ENCODE peak calls at places on chromosomes 2 and 18, in eight cellular contexts. I is endodermal cell, X is astrocyte, S is DND-41, Q is right lobe of liver, R is fibroblast of lung, D is cardiac fibroblast, G is SK-N-SH. O is an unnamed sample.

GRCh38 chr2:144942516-144943256 is 422.8 kb upstream of the ZEB2 start:
- DNase-seq in I (no peak), X (peak), S (no peak), Q (no peak), R (peak), D (peak), G (no peak), O (no peak)

GRCh38 chr2:88003074-88003755 is 13.1 kb downstream of the RNU2-63P start:
- DNase-seq in I (peak), X (peak), S (no peak), Q (no peak), R (peak), D (no peak), G (no peak), O (no peak)

GRCh38 chr18:44816449-44816848 is 135.8 kb downstream of the SETBP1 start:
- DNase-seq in I (no peak), X (no peak), S (no peak), Q (no peak), R (no peak), D (no peak), G (no peak), O (no peak)

GRCh38 chr2:201828235-201828634 is 21.9 kb downstream of the CDK15 start:
- DNase-seq in I (no peak), X (no peak), S (no peak), Q (no peak), R (no peak), D (no peak), G (no peak), O (no peak)

GRCh38 chr2:128797533-128797932 is 478.9 kb upstream of the HS6ST1 start:
- DNase-seq in I (peak), X (no peak), S (no peak), Q (no peak), R (no peak), D (no peak), G (no peak), O (no peak)

GRCh38 chr2:143901185-143901842 is 618.6 kb downstream of the ZEB2 start:
- DNase-seq in I (no peak), X (peak), S (no peak), Q (no peak), R (peak), D (peak), G (no peak), O (peak)

GRCh38 chr2:111139637-111140317 is 19.1 kb downstream of the BCL2L11 start:
- DNase-seq in I (no peak), X (no peak), S (no peak), Q (no peak), R (no peak), D (no peak), G (no peak), O (no peak)

GRCh38 chr18:51668632-51669031 is 471.2 kb upstream of the MEX3C start:
- DNase-seq in I (no peak), X (no peak), S (no peak), Q (no peak), R (no peak), D (no peak), G (no peak), O (no peak)

GRCh38 chr2:42827647-42828486 is 35.5 kb upstream of the HAAO start:
- DNase-seq in I (peak), X (peak), S (peak), Q (peak), R (peak), D (peak), G (peak), O (peak)

GRCh38 chr2:236400046-236400574 is 135.9 kb upstream of the ASB18 start:
- DNase-seq in I (no peak), X (no peak), S (no peak), Q (no peak), R (no peak), D (no peak), G (no peak), O (no peak)

GRCh38 chr2:95185197-95185596 is 19.6 kb downstream of the ZNF2 start:
- DNase-seq in I (no peak), X (no peak), S (no peak), Q (no peak), R (no peak), D (no peak), G (no peak), O (no peak)

GRCh38 chr2:109381327-109381820 is 232.4 kb downstream of the SEPTIN10 start:
- DNase-seq in I (peak), X (no peak), S (no peak), Q (no peak), R (no peak), D (no peak), G (no peak), O (no peak)

GRCh38 chr2:47471429-47472116 is 68.6 kb downstream of the MSH2 start:
- DNase-seq in I (no peak), X (no peak), S (no peak), Q (no peak), R (no peak), D (no peak), G (no peak), O (no peak)

GRCh38 chr2:28492276-28492675 is 3.6 kb upstream of the PLB1 start:
- DNase-seq in I (no peak), X (no peak), S (no peak), Q (no peak), R (no peak), D (no peak), G (no peak), O (no peak)

GRCh38 chr2:178324072-178324471 is 126.9 kb downstream of the PRKRA start:
- DNase-seq in I (no peak), X (no peak), S (no peak), Q (peak), R (no peak), D (peak), G (no peak), O (no peak)

GRCh38 chr2:234121999-234122398 is 71.5 kb downstream of the SPP2 start:
- DNase-seq in I (no peak), X (no peak), S (no peak), Q (no peak), R (no peak), D (no peak), G (no peak), O (no peak)

DNA sequence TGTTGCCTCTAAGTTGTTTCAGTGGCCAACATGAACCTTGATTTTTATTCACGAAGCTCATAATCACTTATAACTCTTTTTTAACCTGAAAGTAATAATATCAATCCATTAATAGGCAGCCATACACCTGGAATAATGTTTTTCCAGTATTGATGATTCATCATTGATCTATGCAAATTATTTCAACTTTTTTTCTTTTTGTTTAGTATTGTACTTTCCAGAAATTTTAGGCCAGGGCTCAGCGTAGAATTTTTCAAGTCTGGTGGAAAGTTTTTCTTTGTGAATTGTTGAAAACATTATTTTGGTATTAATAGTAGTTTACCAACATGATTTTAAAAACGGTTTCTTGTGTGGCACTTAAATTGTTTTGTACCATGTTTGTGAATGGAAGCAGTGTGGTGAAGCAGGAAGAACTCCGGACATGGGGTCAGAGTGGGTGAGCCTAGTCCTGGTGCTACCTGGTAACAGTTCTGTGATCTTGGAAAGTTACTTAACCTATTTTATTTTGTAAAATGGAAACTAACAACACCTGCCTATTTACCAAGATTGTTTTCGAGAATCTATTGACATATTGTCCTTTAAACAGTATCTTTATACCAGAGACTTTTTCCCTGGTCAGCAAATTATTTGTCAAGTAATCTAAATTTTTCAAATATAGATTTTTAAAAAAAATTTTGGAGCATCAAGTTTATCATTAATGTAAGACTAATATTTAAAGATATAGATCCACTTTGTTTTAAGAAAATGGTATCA is 2.3 kb downstream of the INSIG2 start:
- DNase-seq in I (no peak), X (no peak), S (no peak), Q (no peak), R (no peak), D (no peak), G (no peak), O (no peak)
- H3K4me3 ChIP-seq in I (peak), X (no peak), S (peak), Q (peak), R (peak), D (no peak), G (no peak), O (no peak)

DNA sequence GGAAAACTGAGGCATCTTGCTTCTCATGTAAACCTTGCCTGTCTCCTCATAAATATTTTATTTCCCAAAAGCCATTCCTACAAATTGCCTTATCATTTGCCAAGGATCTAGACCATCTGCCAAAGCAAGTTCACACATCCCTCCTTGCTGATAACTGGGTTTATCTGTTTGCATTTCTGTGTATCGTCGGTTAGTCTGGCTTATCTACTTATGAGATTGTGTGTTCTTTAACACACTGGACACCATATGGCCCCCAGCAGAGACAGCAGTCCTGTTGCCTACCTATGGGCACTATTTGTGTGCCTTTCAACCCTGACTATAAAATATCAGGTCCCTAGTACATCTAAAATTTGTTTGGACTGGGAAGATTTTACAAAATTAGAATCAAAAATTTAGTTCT is 2.9 kb upstream of the CNGA3 start:
- DNase-seq in I (no peak), X (no peak), S (no peak), Q (no peak), R (no peak), D (no peak), G (no peak), O (no peak)
- TF ChIP-seq CTCF in I (no peak), X (no peak), S (no peak), Q (no peak), R (no peak), D (no peak), G (no peak), O (no peak)

GRCh38 chr2:179913809-179914208 is 52.4 kb upstream of the ZNF385B start:
- DNase-seq in I (no peak), X (no peak), S (no peak), Q (no peak), R (no peak), D (no peak), G (no peak), O (no peak)
- H3K4me3 ChIP-seq in I (no peak), X (no peak), S (no peak), Q (no peak), R (no peak), D (no peak), G (no peak), O (no peak)

DNA sequence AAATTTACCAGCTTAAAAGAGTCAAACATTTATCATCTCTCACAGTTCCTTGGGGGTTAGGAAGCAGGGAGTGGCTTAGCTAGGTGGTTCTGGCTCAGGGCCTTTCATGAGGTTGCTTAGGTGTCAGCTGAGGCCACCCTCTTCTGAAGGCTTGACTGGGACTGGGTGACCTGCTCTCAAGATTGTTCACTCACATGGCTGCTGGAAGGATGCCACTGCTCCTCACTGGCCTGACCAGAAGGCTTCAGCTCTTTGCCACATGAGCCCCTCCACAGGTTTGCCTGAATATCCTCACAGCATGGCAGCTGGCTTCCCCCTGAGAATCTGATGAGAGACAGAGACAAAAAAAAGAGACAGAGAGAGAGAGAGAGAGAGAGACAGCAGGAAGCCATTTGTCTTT is 17.3 kb upstream of the RNF152 start:
- DNase-seq in I (no peak), X (no peak), S (no peak), Q (no peak), R (no peak), D (no peak), G (no peak), O (no peak)
- TF ChIP-seq CTCF in I (no peak), X (no peak), S (no peak), Q (no peak), R (no peak), D (no peak), G (no peak), O (no peak)

DNA sequence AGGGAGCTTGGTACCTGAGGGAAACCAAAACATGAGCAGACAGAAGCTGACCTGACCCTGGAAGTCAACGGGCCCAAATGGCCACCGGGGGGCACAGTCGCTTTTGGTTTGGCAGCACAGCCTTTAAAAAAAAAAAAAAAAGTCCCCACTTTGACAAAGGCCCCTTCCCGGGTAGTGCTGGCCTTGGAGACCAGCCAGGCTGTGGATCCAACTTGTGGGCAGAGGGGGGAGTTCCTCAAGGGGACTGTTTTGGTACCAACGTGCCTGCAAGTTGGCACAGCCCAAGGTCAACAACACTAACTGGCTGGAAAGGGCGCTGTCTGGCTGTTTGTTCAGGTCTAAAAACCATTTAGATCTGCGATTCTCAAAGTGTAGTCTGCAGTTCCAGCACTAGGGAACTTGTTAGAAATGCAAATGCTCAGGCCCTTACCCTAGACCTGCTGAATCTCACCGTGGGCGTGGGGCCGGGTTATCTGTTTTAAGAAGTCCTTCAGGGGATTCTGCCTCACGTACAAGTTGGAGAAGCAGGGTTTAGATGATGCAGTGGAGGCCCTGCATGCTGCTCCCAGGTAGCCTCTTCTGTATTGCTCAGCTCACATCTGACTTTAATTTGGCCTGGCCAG is 83.0 kb downstream of the LPIN1 start:
- DNase-seq in I (peak), X (peak), S (peak), Q (peak), R (peak), D (peak), G (peak), O (peak)
- H3K4me3 ChIP-seq in I (no peak), X (no peak), S (peak), Q (no peak), R (peak), D (no peak), G (peak), O (no peak)

DNA sequence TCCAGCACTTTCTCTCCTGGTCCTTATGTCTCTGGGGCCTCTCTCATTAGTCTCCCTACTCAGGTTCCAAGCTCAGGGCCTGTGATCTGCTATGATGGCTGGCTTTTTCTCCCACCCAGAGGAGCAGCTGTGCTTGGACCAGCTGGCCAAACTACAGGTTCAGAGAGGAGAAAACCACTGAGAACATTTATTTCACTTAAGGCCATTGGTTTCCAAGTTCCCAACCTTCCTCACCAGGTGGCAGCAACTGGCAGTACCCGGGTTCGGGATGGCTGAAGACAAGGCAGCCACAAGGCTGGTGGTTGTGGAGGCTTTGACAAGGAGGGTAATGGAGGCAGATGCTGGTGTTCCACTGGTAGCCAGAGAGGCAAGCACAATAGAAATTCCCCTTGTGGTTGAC is 29.9 kb upstream of the SELENOI start:
- DNase-seq in I (peak), X (no peak), S (no peak), Q (no peak), R (no peak), D (no peak), G (peak), O (peak)
- TF ChIP-seq CTCF in I (peak), X (no peak), S (peak), Q (no peak), R (peak), D (peak), G (peak), O (peak)

DNA sequence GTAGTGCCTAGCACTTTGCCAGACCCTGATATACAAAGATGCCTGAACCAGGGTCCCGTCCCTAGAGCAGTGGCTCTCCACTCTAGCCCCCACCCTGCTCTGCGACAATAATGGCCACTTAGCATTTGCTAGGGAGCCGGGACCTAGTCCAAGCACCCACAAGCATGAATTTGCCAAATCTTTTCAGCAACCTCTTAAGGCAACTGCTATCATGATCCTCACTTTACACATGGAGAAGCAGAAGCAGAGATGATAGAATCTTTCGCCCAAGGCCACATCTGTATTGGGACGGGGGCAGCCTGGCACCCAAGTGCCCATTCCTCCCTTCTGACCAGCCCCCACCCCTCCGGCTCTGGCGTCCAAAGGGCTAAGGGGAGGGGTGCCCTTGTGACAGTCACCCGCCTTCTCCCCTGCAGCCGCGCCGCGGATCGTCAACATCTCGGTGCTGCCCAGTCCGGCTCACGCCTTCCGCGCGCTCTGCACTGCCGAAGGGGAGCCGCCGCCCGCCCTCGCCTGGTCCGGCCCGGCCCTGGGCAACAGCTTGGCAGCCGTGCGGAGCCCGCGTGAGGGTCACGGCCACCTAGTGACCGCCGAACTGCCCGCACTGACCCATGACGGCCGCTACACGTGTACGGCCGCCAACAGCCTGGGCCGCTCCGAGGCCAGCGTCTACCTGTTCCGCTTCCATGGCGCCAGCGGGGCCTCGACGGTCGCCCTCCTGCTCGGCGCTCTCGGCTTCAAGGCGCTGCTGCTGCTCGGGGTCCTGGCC is 13.0 kb downstream of the SIGLEC15 start:
- DNase-seq in I (no peak), X (no peak), S (no peak), Q (peak), R (no peak), D (no peak), G (peak), O (no peak)
- H3K4me3 ChIP-seq in I (no peak), X (no peak), S (no peak), Q (peak), R (peak), D (no peak), G (peak), O (no peak)

O was measured in fibroblast of villous mesenchyme.